ENCODE peak calls at places on chromosome 1, in nine cellular contexts. A, W, M, K, Q, Z, I, V and S are unnamed samples.

GRCh38 chr1:59682405-59683080 is 132.2 kb upstream of the HOOK1 start:
- DNase-seq in A (no peak), W (no peak), M (no peak), K (no peak), Q (no peak), Z (no peak), I (peak; percentile 64), V (no peak), S (no peak)

GRCh38 chr1:231684333-231685244 is 58.0 kb downstream of the DISC1 start:
- DNase-seq in A (peak; percentile 61), W (no peak), M (peak; percentile 59), K (peak; percentile 48), Q (no peak), Z (no peak), I (peak; percentile 33), V (no peak), S (no peak)

GRCh38 chr1:1164701-1165451 is 8.8 kb upstream of the TTLL10 start:
- DNase-seq in A (peak; percentile 79), W (peak; percentile 82), M (no peak), K (peak; percentile 67), Q (no peak), Z (peak; percentile 82), I (peak; percentile 4), V (peak; percentile 18), S (no peak)

GRCh38 chr1:89261926-89262540 is 10.6 kb downstream of the GBP5 start:
- DNase-seq in A (no peak), W (no peak), M (no peak), K (no peak), Q (no peak), Z (no peak), I (peak; percentile 25), V (no peak), S (no peak)

GRCh38 chr1:163472267-163472666 is 150.5 kb downstream of the NUF2 start:
- DNase-seq in A (no peak), W (peak; percentile 15), M (peak; percentile 31), K (no peak), Q (no peak), Z (no peak), I (peak; percentile 1), V (no peak), S (no peak)

GRCh38 chr1:200242379-200243041 is 167.3 kb downstream of the ZNF281 start:
- DNase-seq in A (no peak), W (peak; percentile 38), M (no peak), K (no peak), Q (peak; percentile 60), Z (no peak), I (peak; percentile 17), V (no peak), S (no peak)

GRCh38 chr1:60171793-60172192 is 98.2 kb upstream of the C1orf87 start:
- DNase-seq in A (no peak), W (no peak), M (no peak), K (no peak), Q (no peak), Z (no peak), I (peak; percentile 95), V (peak; percentile 23), S (no peak)

GRCh38 chr1:202951437-202951836 is 6.7 kb downstream of the ADIPOR1 start:
- DNase-seq in A (no peak), W (no peak), M (no peak), K (no peak), Q (no peak), Z (no peak), I (no peak), V (no peak), S (no peak)

GRCh38 chr1:8202182-8202905 is 115.6 kb upstream of the SLC45A1 start:
- DNase-seq in A (peak; percentile 70), W (peak; percentile 59), M (peak; percentile 64), K (peak; percentile 54), Q (no peak), Z (peak; percentile 70), I (peak; percentile 95), V (peak; percentile 74), S (no peak)

GRCh38 chr1:53540604-53541262 is 81.5 kb downstream of the DMRTB1 start:
- DNase-seq in A (no peak), W (no peak), M (no peak), K (no peak), Q (no peak), Z (no peak), I (no peak), V (no peak), S (no peak)

GRCh38 chr1:165900576-165901380 is 73.4 kb downstream of the UCK2 start:
- DNase-seq in A (peak; percentile 86), W (peak; percentile 36), M (no peak), K (no peak), Q (no peak), Z (peak; percentile 60), I (no peak), V (peak; percentile 78), S (no peak)

GRCh38 chr1:6414443-6414844 is 5.3 kb downstream of the HES2 start:
- DNase-seq in A (no peak), W (peak; percentile 62), M (peak; percentile 62), K (peak; percentile 56), Q (peak; percentile 54), Z (no peak), I (peak; percentile 58), V (peak; percentile 100), S (no peak)

GRCh38 chr1:244381887-244382565 is 69.7 kb downstream of the ADSS2 start:
- DNase-seq in A (no peak), W (no peak), M (no peak), K (no peak), Q (no peak), Z (no peak), I (peak; percentile 77), V (no peak), S (no peak)

GRCh38 chr1:7885513-7886298 is 32.8 kb upstream of the UTS2 start:
- DNase-seq in A (peak; percentile 91), W (peak; percentile 96), M (peak; percentile 98), K (peak; percentile 92), Q (no peak), Z (peak; percentile 71), I (no peak), V (peak; percentile 56), S (no peak)

GRCh38 chr1:107195476-107195875 is 54.6 kb downstream of the NTNG1 start:
- DNase-seq in A (no peak), W (no peak), M (no peak), K (no peak), Q (no peak), Z (no peak), I (peak; percentile 42), V (no peak), S (no peak)

GRCh38 chr1:51966559-51966958 is 23.9 kb downstream of the RAB3B start:
- DNase-seq in A (no peak), W (no peak), M (no peak), K (no peak), Q (peak; percentile 29), Z (no peak), I (no peak), V (no peak), S (no peak)

DNA sequence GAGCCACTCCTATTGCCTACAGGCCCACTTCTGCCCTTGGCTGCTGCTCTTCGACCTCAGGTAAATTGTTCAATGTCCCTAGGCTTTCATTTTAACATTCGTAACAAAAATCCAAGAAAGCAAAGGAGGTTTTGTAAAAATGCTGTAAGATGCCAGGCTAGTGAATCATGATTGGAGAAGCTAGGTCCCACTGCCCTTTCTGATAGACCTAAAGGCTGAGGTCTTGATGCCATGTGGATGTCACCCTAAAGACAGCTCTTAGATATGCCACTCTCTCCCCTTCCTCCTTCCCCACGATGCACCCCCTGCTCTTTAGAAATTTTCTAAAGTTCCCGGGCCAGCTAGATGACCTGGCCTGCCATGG is 9.9 kb upstream of the TMEM39B start:
- DNase-seq in A (no peak), W (no peak), M (no peak), K (no peak), Q (no peak), Z (no peak), I (peak; percentile 46), V (no peak), S (no peak)
- H3K27ac ChIP-seq in A (no peak overlapping the region), W (no peak overlapping the region), M (no peak overlapping the region), K (peak overlapping the region; percentile 41), Q (peak overlapping the region; percentile 93), Z (peak overlapping the region; percentile 29), I (peak overlapping the region; percentile 70), V (no peak overlapping the region), S (peak overlapping the region; percentile 43)

GRCh38 chr1:218322762-218323161 is 22.4 kb upstream of the TGFB2 start:
- DNase-seq in A (no peak), W (no peak), M (no peak), K (no peak), Q (no peak), Z (no peak), I (no peak), V (no peak), S (no peak)
- H3K36me3 ChIP-seq in A (peaks cover 28% of the 10 kb centered on the region), W (peaks cover 3% of the 10 kb centered on the region), M (no peaks in the 10 kb centered on the region), K (no peaks in the 10 kb centered on the region), Q (no peaks in the 10 kb centered on the region), Z (peaks cover 2% of the 10 kb centered on the region), I (peaks cover 11% of the 10 kb centered on the region), V (peaks cover 6% of the 10 kb centered on the region), S (peaks cover 7% of the 10 kb centered on the region)

DNA sequence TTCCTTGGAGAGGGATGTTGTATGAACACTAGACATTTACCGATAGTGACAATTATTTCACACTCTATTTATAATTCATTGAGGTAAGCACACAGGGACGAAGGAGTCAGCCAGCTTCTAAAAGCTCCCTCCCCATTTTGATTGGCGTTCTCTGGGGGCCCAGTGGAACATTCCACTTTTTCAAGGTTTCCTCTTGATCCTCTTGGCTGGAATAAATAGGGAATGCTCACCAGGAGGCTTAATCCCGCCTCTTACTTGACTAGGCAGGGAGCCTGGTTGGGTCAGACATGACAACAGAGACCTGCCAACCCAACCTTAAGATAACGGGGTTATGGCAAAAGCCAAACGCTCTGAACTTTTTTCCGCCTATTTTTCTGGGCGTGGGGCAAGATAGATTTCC is 974 bp downstream of the ACTN2 start:
- DNase-seq in A (no peak), W (no peak), M (no peak), K (no peak), Q (peak; percentile 75), Z (peak; percentile 27), I (no peak), V (no peak), S (no peak)
- H3K4me3 ChIP-seq in A (peak overlapping the region; percentile 58), W (no peak overlapping the region), M (no peak overlapping the region), K (no peak overlapping the region), Q (peak overlapping the region; percentile 69), Z (no peak overlapping the region), I (peak overlapping the region; percentile 46), V (no peak overlapping the region), S (no peak overlapping the region)

GRCh38 chr1:209652121-209652742 is at the start of gene LAMB3:
- DNase-seq in A (peak; percentile 79), W (peak; percentile 90), M (peak; percentile 92), K (peak; percentile 93), Q (no peak), Z (no peak), I (no peak), V (peak; percentile 97), S (no peak)

GRCh38 chr1:209651148-209651547 is 1.1 kb downstream of the LAMB3 start:
- DNase-seq in A (peak; percentile 78), W (peak; percentile 93), M (peak; percentile 91), K (peak; percentile 84), Q (no peak), Z (peak; percentile 82), I (peak; percentile 75), V (peak; percentile 78), S (no peak)

GRCh38 chr1:209653915-209654351 is 1.7 kb upstream of the LAMB3 start:
- DNase-seq in A (peak; percentile 52), W (peak; percentile 90), M (peak; percentile 67), K (peak; percentile 56), Q (no peak), Z (peak; percentile 63), I (no peak), V (peak; percentile 85), S (no peak)

GRCh38 chr1:209655412-209655811 is 3.2 kb upstream of the LAMB3 start:
- DNase-seq in A (no peak), W (no peak), M (no peak), K (no peak), Q (no peak), Z (no peak), I (no peak), V (peak; percentile 66), S (no peak)

GRCh38 chr1:209652873-209653401 is 712 bp upstream of the LAMB3 start:
- DNase-seq in A (peak; percentile 99), W (peak; percentile 99), M (peak; percentile 97), K (peak; percentile 93), Q (peak; percentile 61), Z (peak; percentile 97), I (peak; percentile 79), V (peak; percentile 100), S (no peak)
- H3K27ac ChIP-seq in A (peak overlapping the region; percentile 87), W (peak overlapping the region; percentile 97), M (peak overlapping the region; percentile 89), K (peak overlapping the region; percentile 85), Q (no peak overlapping the region), Z (peak overlapping the region; percentile 83), I (no peak overlapping the region), V (peak overlapping the region; percentile 100), S (peak overlapping the region; percentile 88)